ENCODE peak calls at places on chromosomes 13 and 19, in four cellular contexts. P, X, R and E are unnamed samples. For H3K36me3, the result is how much of the 10 kb centered on the place peaks cover.

GRCh38 chr13:95073826-95074345 is 227.4 kb downstream of the ABCC4 start:
- DNase-seq in P (no peak), X (no peak), R (no peak), E (no peak)

GRCh38 chr13:110944121-110944967 is 29.5 kb upstream of the ANKRD10 start:
- DNase-seq in P (no peak), X (peak), R (no peak), E (no peak)

GRCh38 chr19:8815780-8816179 is 16.3 kb downstream of the ZNF558 start:
- DNase-seq in P (no peak), X (no peak), R (no peak), E (no peak)

GRCh38 chr13:99033814-99034213 is 56.0 kb upstream of the DOCK9 start:
- DNase-seq in P (no peak), X (no peak), R (no peak), E (no peak)

GRCh38 chr19:42596391-42597071 is 1.8 kb upstream of the CEACAM8 start:
- DNase-seq in P (no peak), X (peak), R (no peak), E (peak)

GRCh38 chr13:49046002-49046401 is 70.3 kb downstream of the FNDC3A start:
- DNase-seq in P (no peak), X (no peak), R (no peak), E (no peak)

GRCh38 chr19:16836115-16836905 is 7.1 kb downstream of the SIN3B start:
- DNase-seq in P (no peak), X (no peak), R (no peak), E (no peak)

GRCh38 chr19:29311391-29311790 is 98.4 kb upstream of the UQCRFS1 start:
- DNase-seq in P (no peak), X (no peak), R (no peak), E (no peak)

GRCh38 chr13:93547886-93548285 is 321.3 kb downstream of the GPC6 start:
- DNase-seq in P (no peak), X (no peak), R (no peak), E (no peak)

GRCh38 chr13:75195479-75196111 is 286.4 kb downstream of the TBC1D4 start:
- DNase-seq in P (no peak), X (no peak), R (no peak), E (no peak)

GRCh38 chr19:57934820-57935665 is at the start of gene ZNF418:
- DNase-seq in P (peak), X (peak), R (peak), E (peak)

GRCh38 chr19:48656840-48657474 is 11.0 kb upstream of the CA11 start:
- DNase-seq in P (no peak), X (no peak), R (no peak), E (no peak)

GRCh38 chr13:49218493-49219051 is 1.6 kb upstream of the MLNR start:
- DNase-seq in P (no peak), X (no peak), R (no peak), E (no peak)

GRCh38 chr13:30312859-30313258 is 5.5 kb upstream of the KATNAL1 start:
- DNase-seq in P (no peak), X (no peak), R (no peak), E (no peak)

GRCh38 chr13:95734124-95734523 is 57.2 kb downstream of the DNAJC3 start:
- DNase-seq in P (no peak), X (no peak), R (no peak), E (no peak)

GRCh38 chr13:108974686-108975085 is 345.3 kb downstream of the MYO16 start:
- DNase-seq in P (no peak), X (no peak), R (no peak), E (no peak)

GRCh38 chr13:19048381-19048780 is 133.2 kb downstream of the TUBA3C start:
- DNase-seq in P (no peak), X (no peak), R (no peak), E (no peak)

GRCh38 chr19:609001-609340 is 19.3 kb downstream of the HCN2 start:
- DNase-seq in P (no peak), X (peak), R (no peak), E (no peak)

GRCh38 chr19:35132254-35132653 is 2.6 kb downstream of the LGI4 start:
- DNase-seq in P (no peak), X (no peak), R (no peak), E (no peak)

GRCh38 chr19:35703343-35703742 is 1.0 kb upstream of the ZBTB32 start:
- DNase-seq in P (no peak), X (no peak), R (no peak), E (no peak)

GRCh38 chr19:58218899-58219298 is 9.8 kb upstream of the ZNF544 start:
- DNase-seq in P (no peak), X (no peak), R (no peak), E (no peak)

GRCh38 chr13:77511552-77511951 is 24.0 kb upstream of the SCEL start:
- DNase-seq in P (no peak), X (no peak), R (no peak), E (no peak)

GRCh38 chr13:26320766-26321165 is 66.8 kb downstream of the CDK8 start:
- DNase-seq in P (no peak), X (no peak), R (no peak), E (no peak)

GRCh38 chr13:63436288-63436687 is 2020.6 kb upstream of the PCDH20 start:
- DNase-seq in P (no peak), X (no peak), R (no peak), E (no peak)

GRCh38 chr19:14118165-14119051 is 846 bp upstream of the PRKACA start:
- DNase-seq in P (peak), X (peak), R (peak), E (peak)

GRCh38 chr19:17944301-17944700 is 11.5 kb downstream of the CCDC124 start:
- DNase-seq in P (no peak), X (no peak), R (no peak), E (no peak)

GRCh38 chr19:47479701-47480503 is 4.1 kb downstream of the KPTN start:
- DNase-seq in P (no peak), X (no peak), R (no peak), E (peak)

GRCh38 chr19:9406798-9407352 is 28.5 kb downstream of the ZNF266 start:
- DNase-seq in P (peak), X (peak), R (peak), E (peak)

GRCh38 chr19:4369888-4370260 is 26.5 kb downstream of the MPND start:
- DNase-seq in P (no peak), X (peak), R (no peak), E (peak)

GRCh38 chr19:49564616-49565045 is 15.7 kb downstream of the NOSIP start:
- DNase-seq in P (no peak), X (no peak), R (no peak), E (peak)

GRCh38 chr13:107347641-107348369 is 779.9 kb upstream of the ARGLU1 start:
- DNase-seq in P (no peak), X (no peak), R (no peak), E (no peak)

GRCh38 chr19:41928221-41928683 is at the start of gene ERFL:
- DNase-seq in P (no peak), X (no peak), R (no peak), E (peak)

GRCh38 chr13:28047784-28048388 is 52.5 kb downstream of the FLT3 start:
- DNase-seq in P (no peak), X (no peak), R (no peak), E (no peak)

GRCh38 chr13:41942462-41943094 is 18.3 kb downstream of the VWA8 start:
- DNase-seq in P (no peak), X (no peak), R (no peak), E (no peak)

GRCh38 chr13:82747948-82748347 is 1134.3 kb downstream of the SLITRK1 start:
- DNase-seq in P (no peak), X (no peak), R (no peak), E (no peak)

GRCh38 chr19:11268783-11269267 is 6.5 kb upstream of the DOCK6 start:
- DNase-seq in P (peak), X (peak), R (peak), E (peak)

GRCh38 chr13:114076329-114076761 is 56.1 kb downstream of the RASA3 start:
- DNase-seq in P (no peak), X (no peak), R (no peak), E (no peak)

GRCh38 chr13:40271931-40272775 is 394.3 kb downstream of the FOXO1 start:
- DNase-seq in P (peak), X (peak), R (peak), E (peak)
- H3K36me3 ChIP-seq in P (under half), X (under half), R (under half), E (under half)

GRCh38 chr13:44867825-44868224 is 121.4 kb downstream of the NUFIP1 start:
- DNase-seq in P (no peak), X (no peak), R (no peak), E (no peak)

GRCh38 chr13:44872751-44873150 is 116.5 kb downstream of the NUFIP1 start:
- DNase-seq in P (no peak), X (no peak), R (no peak), E (no peak)

GRCh38 chr13:44868397-44868796 is 120.9 kb downstream of the NUFIP1 start:
- DNase-seq in P (no peak), X (no peak), R (no peak), E (no peak)

GRCh38 chr13:44869167-44869566 is 120.1 kb downstream of the NUFIP1 start:
- DNase-seq in P (no peak), X (no peak), R (no peak), E (no peak)

DNA sequence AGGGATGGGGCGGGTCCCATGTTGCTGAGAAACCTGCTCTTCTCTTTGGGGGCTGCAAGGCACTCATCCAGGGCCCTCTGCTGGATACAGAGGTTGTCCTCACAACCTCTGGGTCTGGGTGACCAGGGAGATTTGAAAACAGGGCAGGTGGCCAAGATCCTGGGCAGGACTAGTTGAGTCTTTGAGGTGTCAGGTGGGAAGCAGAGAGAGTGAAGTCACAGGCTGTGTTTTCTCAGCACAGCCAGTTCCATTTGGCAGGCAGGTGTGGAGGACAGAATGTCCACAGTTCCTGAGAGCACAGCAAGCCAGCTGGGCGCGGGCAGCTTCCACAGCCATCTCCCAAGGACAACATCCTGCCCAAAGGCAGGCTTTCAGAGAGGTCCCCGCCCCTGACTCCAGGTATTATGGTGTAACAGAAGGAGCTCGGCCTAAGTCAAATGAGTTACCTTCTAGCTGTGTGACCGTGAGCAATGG is 118.8 kb downstream of the NUFIP1 start:
- DNase-seq in P (no peak), X (peak), R (peak), E (peak)
- TF ChIP-seq CTCF in P (no peak), X (peak), R (no peak), E (no peak)

DNA sequence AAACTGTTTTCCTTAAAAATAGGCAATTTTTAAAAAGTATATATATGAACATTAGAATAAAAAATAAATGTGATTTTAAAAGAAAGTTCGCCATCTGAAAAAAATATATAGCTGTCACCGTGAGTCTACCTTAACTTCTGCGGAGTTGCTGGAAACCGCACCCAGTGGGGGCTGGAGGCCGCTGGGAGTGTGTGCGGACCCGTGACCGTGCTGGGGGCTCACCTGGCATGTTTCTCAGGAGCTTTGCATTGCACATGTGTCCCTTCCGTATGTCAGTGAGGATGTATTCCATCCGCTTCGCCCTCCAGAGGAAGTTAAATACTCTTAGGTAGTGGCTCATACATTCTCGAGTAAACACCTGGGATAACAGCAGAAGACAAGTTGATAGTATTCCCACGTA is 71.7 kb downstream of the TUBGCP3 start:
- DNase-seq in P (no peak), X (no peak), R (no peak), E (no peak)
- H3K36me3 ChIP-seq in P (under half), X (under half), R (under half), E (under half)

GRCh38 chr19:46077815-46078167 is 37.0 kb upstream of the IGFL4 start:
- DNase-seq in P (no peak), X (no peak), R (no peak), E (no peak)
- TF ChIP-seq CTCF in P (no peak), X (no peak), R (no peak), E (no peak)

GRCh38 chr19:51926784-51927741 is at the start of gene ZNF613:
- DNase-seq in P (peak), X (peak), R (peak), E (peak)

GRCh38 chr19:51926426-51926783 is 867 bp upstream of the ZNF613 start:
- DNase-seq in P (no peak), X (no peak), R (no peak), E (no peak)

GRCh38 chr19:51927859-51928258 is 587 bp downstream of the ZNF613 start:
- DNase-seq in P (no peak), X (no peak), R (no peak), E (no peak)

GRCh38 chr19:51931921-51932320 is 4.6 kb downstream of the ZNF613 start:
- DNase-seq in P (no peak), X (no peak), R (no peak), E (no peak)
- H3K36me3 ChIP-seq in P (under half), X (under half), R (under half), E (under half)

GRCh38 chr13:46961719-46962118 is 64.9 kb upstream of the HTR2A start:
- DNase-seq in P (no peak), X (no peak), R (no peak), E (no peak)

GRCh38 chr13:46963874-46964273 is 67.0 kb upstream of the HTR2A start:
- DNase-seq in P (no peak), X (no peak), R (no peak), E (no peak)

GRCh38 chr13:46964789-46965527 is 68.1 kb upstream of the HTR2A start:
- DNase-seq in P (no peak), X (no peak), R (no peak), E (no peak)

DNA sequence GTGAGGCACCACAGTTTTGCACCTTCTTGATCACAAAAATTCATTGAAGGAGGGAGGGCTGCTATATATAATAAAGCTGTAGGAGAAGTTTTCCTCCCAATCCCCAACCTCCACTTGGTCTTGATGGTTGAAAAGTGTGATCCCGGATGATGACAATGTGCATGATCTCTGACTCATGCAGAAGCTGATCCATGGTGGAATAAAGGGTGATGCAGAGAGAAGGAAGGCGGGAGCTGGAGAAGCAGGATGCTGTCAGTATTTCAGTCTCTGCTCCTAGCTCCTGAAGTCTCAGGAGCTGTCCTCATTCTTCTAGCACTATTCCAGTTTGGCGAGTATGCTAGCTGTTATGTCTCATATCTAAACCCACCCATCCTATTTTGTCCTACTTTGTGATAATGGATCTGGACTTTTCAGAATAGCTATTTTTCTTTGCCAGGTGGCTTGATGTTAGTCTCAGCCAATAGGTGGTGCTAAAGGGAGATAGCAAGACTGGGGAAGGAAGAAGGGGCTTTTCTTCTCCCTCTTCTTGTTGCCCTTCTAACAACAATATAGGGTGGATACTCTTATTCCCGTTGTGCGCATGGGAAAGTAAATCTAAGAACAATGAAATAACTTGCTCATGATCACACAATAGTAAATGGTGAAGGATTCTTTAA is 65.6 kb upstream of the HTR2A start:
- DNase-seq in P (no peak), X (no peak), R (no peak), E (no peak)
- TF ChIP-seq CTCF in P (no peak), X (no peak), R (no peak), E (no peak)

GRCh38 chr19:1849999-1850398 is 1.7 kb upstream of the REXO1 start:
- DNase-seq in P (no peak), X (no peak), R (no peak), E (no peak)
- H3K36me3 ChIP-seq in P (under half), X (under half), R (under half), E (under half)